ENCODE peak calls at places on chromosomes 11 and 22, in six cellular contexts. H is SK-N-SH, B is PC-9, X is GM23248, L is GM23338, Q is PC-3. N is an unnamed sample. For H3K9me2, the result is how much of the 10 kb centered on the place peaks cover.

GRCh38 chr11:72969894-72970335 is 155.7 kb downstream of the ATG16L2 start:
- DNase-seq in H (no peak), Q (peak), L (no peak), X (peak), B (no peak), N (no peak)

GRCh38 chr11:113339909-113340569 is 25.7 kb downstream of the TTC12 start:
- DNase-seq in L (no peak), B (no peak), Q (no peak), X (no peak), H (no peak), N (no peak)

GRCh38 chr11:130899106-130899505 is 17.2 kb downstream of the SNX19 start:
- DNase-seq in X (no peak), L (no peak), H (no peak), Q (no peak), B (no peak), N (no peak)

GRCh38 chr22:44369241-44369652 is 56.5 kb upstream of the SHISAL1 start:
- DNase-seq in X (no peak), B (no peak), Q (no peak), H (no peak), L (peak), N (no peak)

GRCh38 chr11:67389477-67389876 is 2.3 kb upstream of the RAD9A start:
- DNase-seq in L (peak), B (no peak), Q (peak), X (peak), H (peak), N (peak)

GRCh38 chr11:27292642-27293020 is 70.4 kb downstream of the CCDC34 start:
- DNase-seq in H (no peak), Q (no peak), B (no peak), L (no peak), X (no peak), N (no peak)

GRCh38 chr11:33695051-33695566 is 5.5 kb downstream of the C11orf91 start:
- DNase-seq in B (no peak), L (no peak), H (no peak), X (no peak), Q (no peak), N (no peak)

GRCh38 chr11:69810289-69811118 is 8.7 kb downstream of the FGF3 start:
- DNase-seq in Q (no peak), H (no peak), L (no peak), X (no peak), B (no peak), N (no peak)

GRCh38 chr11:47186076-47186936 is at the start of gene PACSIN3:
- DNase-seq in H (peak), X (peak), B (no peak), Q (peak), L (peak), N (peak)

GRCh38 chr22:29328566-29329500 is 13.3 kb upstream of the RASL10A start:
- DNase-seq in L (no peak), B (no peak), X (peak), Q (no peak), H (no peak), N (no peak)
- H2AFZ ChIP-seq in L (no peak), B (no peak), X (no peak), Q (no peak), H (no peak), N (no peak)

DNA sequence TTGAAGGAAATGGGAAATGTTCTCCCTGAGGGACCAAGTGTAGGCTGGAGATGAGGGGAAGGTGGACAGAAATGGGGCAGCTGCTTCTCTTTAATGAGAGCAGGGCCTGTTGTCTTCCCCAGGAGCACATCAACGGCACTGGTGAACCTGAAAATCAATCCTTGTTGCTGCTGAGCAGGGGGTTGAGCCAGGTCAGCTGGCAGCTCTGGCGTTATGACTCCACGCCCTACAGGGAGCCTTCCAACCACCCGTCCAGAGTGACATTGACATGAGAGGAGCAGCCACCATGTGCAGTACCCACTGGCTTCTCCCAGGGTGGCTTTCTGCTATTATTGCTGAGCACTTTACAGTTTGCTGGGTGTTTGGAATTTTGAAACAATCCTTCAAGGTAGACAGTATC is 116.9 kb upstream of the LDLRAD3 start:
- DNase-seq in B (no peak), L (no peak), H (no peak), Q (no peak), X (no peak), N (no peak)
- H3K9me2 ChIP-seq in B (under half), L (under half), H (under half), Q (under half), X (under half), N (under half)

GRCh38 chr11:128507936-128508335 is 79.4 kb downstream of the ETS1 start:
- DNase-seq in Q (no peak), B (no peak), H (no peak), X (no peak), L (no peak), N (no peak)
- H3K4me2 ChIP-seq in Q (peak), B (peak), H (peak), X (peak), L (no peak), N (peak)

GRCh38 chr22:19131685-19132015 is 542 bp downstream of the TSSK2 start:
- DNase-seq in H (no peak), B (no peak), X (no peak), Q (no peak), L (no peak), N (no peak)

GRCh38 chr22:19128946-19129727 is 2.0 kb upstream of the TSSK2 start:
- DNase-seq in L (no peak), B (no peak), Q (no peak), H (no peak), X (no peak), N (no peak)

GRCh38 chr22:19130959-19131684 is at the start of gene TSSK2:
- DNase-seq in L (peak), B (no peak), X (no peak), H (no peak), Q (no peak), N (no peak)

GRCh38 chr22:19128009-19128401 is 3.1 kb upstream of the TSSK2 start:
- DNase-seq in Q (no peak), L (no peak), H (no peak), X (no peak), B (no peak), N (no peak)

DNA sequence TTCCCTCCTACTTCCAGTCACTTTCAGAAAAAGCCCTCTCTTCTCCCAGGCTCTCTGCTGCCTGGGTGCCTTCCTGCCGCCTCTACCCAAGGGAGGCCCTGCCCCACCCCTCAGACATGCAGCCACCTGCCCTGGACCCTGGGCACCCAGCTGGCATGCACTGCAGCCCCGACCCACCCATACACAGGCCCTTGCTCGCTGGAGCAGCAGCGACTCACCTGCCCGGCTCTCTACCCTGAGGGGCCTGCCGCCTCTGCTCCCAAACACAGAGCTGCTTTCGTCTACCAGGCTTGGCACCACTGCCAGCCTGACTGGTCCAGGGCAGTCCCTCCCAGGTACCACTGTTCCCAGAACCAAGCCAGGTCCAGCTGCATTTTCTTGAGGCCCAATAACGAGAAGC is 1.2 kb upstream of the TSSK2 start:
- DNase-seq in L (no peak), B (no peak), X (no peak), Q (no peak), H (no peak), N (no peak)
- H2AFZ ChIP-seq in L (no peak), B (no peak), X (no peak), Q (no peak), H (no peak), N (no peak)

GRCh38 chr22:22036588-22036987 is 54.0 kb upstream of the TOP3B start:
- DNase-seq in Q (no peak), L (no peak), X (no peak), B (no peak), H (no peak), N (no peak)

GRCh38 chr22:22037229-22037628 is 54.6 kb upstream of the TOP3B start:
- DNase-seq in L (no peak), H (no peak), X (no peak), B (no peak), Q (no peak), N (no peak)

GRCh38 chr22:22038178-22038880 is 55.7 kb upstream of the TOP3B start:
- DNase-seq in B (no peak), L (no peak), X (no peak), Q (no peak), H (no peak), N (no peak)

GRCh38 chr22:22039286-22040074 is 56.9 kb upstream of the TOP3B start:
- DNase-seq in L (no peak), Q (no peak), B (no peak), H (no peak), X (no peak), N (no peak)

DNA sequence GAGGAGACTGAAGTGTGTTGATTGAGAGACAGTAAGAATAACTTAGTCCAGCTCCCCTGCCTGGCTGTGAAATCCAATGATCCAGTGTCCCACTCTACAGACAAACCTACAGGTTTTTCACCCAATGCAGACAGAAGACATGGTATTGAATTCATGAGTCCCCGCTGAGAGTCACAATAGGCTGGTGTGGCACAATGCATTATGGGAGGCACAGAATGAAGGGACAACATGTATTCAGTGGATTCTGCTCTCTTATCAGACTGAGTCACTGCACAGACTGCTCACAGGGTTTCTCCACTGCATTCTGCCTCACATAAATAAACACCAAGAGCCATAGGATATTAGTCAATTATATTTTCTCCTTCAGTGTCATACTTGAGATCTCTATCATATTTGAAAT is 55.2 kb upstream of the TOP3B start:
- DNase-seq in H (no peak), B (no peak), X (peak), Q (peak), L (no peak), N (peak)
- H3K9me2 ChIP-seq in H (under half), B (under half), X (under half), Q (under half), L (under half), N (under half)

GRCh38 chr11:117011541-117011908 is 86.7 kb downstream of the SIK3 start:
- DNase-seq in Q (no peak), H (no peak), L (no peak), B (no peak), X (no peak), N (no peak)
- H3K4me2 ChIP-seq in Q (no peak), H (peak), L (no peak), B (peak), X (peak), N (no peak)

GRCh38 chr11:102292951-102293350 is 24.3 kb upstream of the BIRC3 start:
- DNase-seq in Q (peak), L (no peak), X (no peak), B (no peak), H (no peak), N (no peak)

GRCh38 chr11:102295045-102295444 is 22.2 kb upstream of the BIRC3 start:
- DNase-seq in B (no peak), L (no peak), Q (no peak), H (no peak), X (no peak), N (no peak)

GRCh38 chr11:102289510-102290078 is 27.7 kb upstream of the BIRC3 start:
- DNase-seq in H (no peak), B (peak), Q (no peak), L (no peak), X (peak), N (no peak)

GRCh38 chr11:102291831-102292230 is 25.5 kb upstream of the BIRC3 start:
- DNase-seq in Q (no peak), B (no peak), H (no peak), X (no peak), L (no peak), N (no peak)

GRCh38 chr11:102293873-102294601 is 23.2 kb upstream of the BIRC3 start:
- DNase-seq in Q (peak), X (peak), B (peak), H (no peak), L (peak), N (peak)
- H2AFZ ChIP-seq in Q (peak), X (peak), B (no peak), H (no peak), L (no peak), N (no peak)

GRCh38 chr22:41257696-41258095 is 17.0 kb upstream of the CHADL start:
- DNase-seq in H (no peak), L (no peak), B (no peak), X (no peak), Q (no peak), N (no peak)

GRCh38 chr22:41256254-41256897 is 15.6 kb upstream of the CHADL start:
- DNase-seq in B (peak), H (no peak), Q (peak), L (no peak), X (peak), N (no peak)

GRCh38 chr22:41260871-41261270 is 20.1 kb upstream of the CHADL start:
- DNase-seq in X (no peak), B (no peak), H (no peak), Q (no peak), L (no peak), N (no peak)

GRCh38 chr22:41254230-41254629 is 13.5 kb upstream of the CHADL start:
- DNase-seq in X (no peak), Q (no peak), B (no peak), H (no peak), L (no peak), N (no peak)

GRCh38 chr22:41256898-41257260 is 16.1 kb upstream of the CHADL start:
- DNase-seq in X (no peak), H (no peak), L (peak), Q (peak), B (no peak), N (no peak)
- H3K9me2 ChIP-seq in X (under half), H (under half), L (under half), Q (under half), B (under half), N (under half)

DNA sequence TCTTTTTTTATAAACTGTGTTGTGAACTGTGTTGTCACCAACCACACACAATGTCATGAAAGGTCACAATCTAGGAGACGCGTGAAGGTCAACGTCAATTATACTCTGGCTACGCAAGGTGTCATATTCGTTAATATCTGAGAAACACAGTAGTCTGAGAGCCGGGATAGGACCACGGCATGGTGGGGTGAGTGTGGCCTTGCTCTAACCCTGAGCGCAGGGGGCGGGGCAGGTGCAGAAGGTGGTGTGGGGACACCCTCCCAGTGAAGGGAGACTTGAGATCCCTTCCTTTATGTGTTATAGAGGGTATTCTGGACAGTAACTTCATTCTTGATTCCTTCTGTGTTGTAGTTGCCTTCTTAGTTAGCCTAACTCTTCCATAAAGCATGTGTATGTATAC is 883.0 kb downstream of the OPCML start:
- DNase-seq in B (no peak), L (no peak), H (no peak), X (no peak), Q (no peak), N (no peak)
- H3K4me2 ChIP-seq in B (no peak), L (no peak), H (no peak), X (no peak), Q (no peak), N (no peak)